ENCODE peak calls at places on chromosomes 7 and 10, in six cellular contexts. X, H, J, C, I and F are unnamed samples.

GRCh38 chr10:109995178-109995577 is 12.6 kb upstream of the ADD3 start:
- DNase-seq in X (no peak), H (no peak), J (no peak), C (no peak), I (no peak), F (no peak)

GRCh38 chr7:130191791-130192190 is 13.4 kb downstream of the TMEM209 start:
- DNase-seq in X (no peak), H (no peak), J (no peak), C (no peak), I (no peak), F (no peak)

GRCh38 chr10:71970869-71971268 is 6.7 kb downstream of the CHST3 start:
- DNase-seq in X (no peak), H (no peak), J (no peak), C (peak; percentile 50), I (no peak), F (no peak)

GRCh38 chr7:75809396-75809795 is 4.2 kb downstream of the CCL24 start:
- DNase-seq in X (no peak), H (no peak), J (no peak), C (no peak), I (no peak), F (no peak)

GRCh38 chr10:79146611-79147130 is 77.9 kb downstream of the ZMIZ1 start:
- DNase-seq in X (no peak), H (peak; percentile 73), J (no peak), C (peak; percentile 89), I (no peak), F (no peak)

GRCh38 chr10:128254486-128254885 is 128.3 kb upstream of the MKI67 start:
- DNase-seq in X (no peak), H (no peak), J (no peak), C (no peak), I (no peak), F (no peak)

GRCh38 chr7:86025807-86026206 is 617.9 kb upstream of the GRM3 start:
- DNase-seq in X (no peak), H (no peak), J (no peak), C (no peak), I (peak; percentile 28), F (no peak)

GRCh38 chr10:31620236-31621151 is 301.5 kb downstream of the ZEB1 start:
- DNase-seq in X (peak; percentile 89), H (peak; percentile 70), J (no peak), C (peak; percentile 72), I (peak; percentile 80), F (no peak)

GRCh38 chr7:116582164-116582732 is 57.4 kb downstream of the CAV1 start:
- DNase-seq in X (no peak), H (no peak), J (no peak), C (no peak), I (no peak), F (no peak)

GRCh38 chr7:45596665-45597095 is 22.5 kb downstream of the ADCY1 start:
- DNase-seq in X (no peak), H (no peak), J (no peak), C (peak; percentile 37), I (no peak), F (no peak)

GRCh38 chr10:29698766-29699490 is 64.2 kb upstream of the SVIL start:
- DNase-seq in X (no peak), H (no peak), J (no peak), C (no peak), I (no peak), F (no peak)

GRCh38 chr10:106795619-106796018 is 368.9 kb downstream of the SORCS1 start:
- DNase-seq in X (no peak), H (peak; percentile 30), J (no peak), C (no peak), I (peak; percentile 74), F (no peak)

GRCh38 chr7:141356096-141356495 is 195.1 kb upstream of the AGK start:
- DNase-seq in X (no peak), H (no peak), J (no peak), C (no peak), I (no peak), F (no peak)

GRCh38 chr10:30671011-30671616 is 41.6 kb upstream of the LYZL2 start:
- DNase-seq in X (peak; percentile 79), H (no peak), J (peak; percentile 22), C (no peak), I (peak; percentile 79), F (peak; percentile 33)

GRCh38 chr7:158582089-158582456 is 5.5 kb downstream of the PTPRN2 start:
- DNase-seq in X (no peak), H (no peak), J (no peak), C (no peak), I (no peak), F (no peak)

GRCh38 chr10:7436490-7437100 is 25.8 kb upstream of the SFMBT2 start:
- DNase-seq in X (no peak), H (no peak), J (no peak), C (no peak), I (no peak), F (no peak)

GRCh38 chr10:15516284-15516956 is 145.3 kb upstream of the FAM171A1 start:
- DNase-seq in X (no peak), H (no peak), J (no peak), C (no peak), I (no peak), F (no peak)

GRCh38 chr7:151696738-151697514 is 177.2 kb upstream of the RHEB start:
- DNase-seq in X (no peak), H (no peak), J (no peak), C (no peak), I (peak; percentile 58), F (peak; percentile 28)

GRCh38 chr7:46369933-46370654 is 449.0 kb upstream of the IGFBP3 start:
- DNase-seq in X (peak; percentile 87), H (no peak), J (no peak), C (no peak), I (no peak), F (no peak)

GRCh38 chr10:44651834-44652233 is 259.3 kb upstream of the TMEM72 start:
- DNase-seq in X (no peak), H (peak; percentile 29), J (no peak), C (no peak), I (no peak), F (no peak)

GRCh38 chr7:19017374-19017773 is 100.1 kb downstream of the TWIST1 start:
- DNase-seq in X (no peak), H (no peak), J (no peak), C (no peak), I (peak; percentile 19), F (no peak)

GRCh38 chr7:44073664-44074348 is 8.4 kb upstream of the PGAM2 start:
- DNase-seq in X (no peak), H (peak; percentile 83), J (peak; percentile 62), C (peak; percentile 98), I (peak; percentile 52), F (peak; percentile 72)

GRCh38 chr10:44857363-44858016 is 53.6 kb upstream of the TMEM72 start:
- DNase-seq in X (peak; percentile 66), H (peak; percentile 78), J (peak; percentile 60), C (peak; percentile 87), I (peak; percentile 95), F (no peak)

GRCh38 chr7:99090811-99091582 is 52.9 kb downstream of the SMURF1 start:
- DNase-seq in X (peak; percentile 56), H (no peak), J (no peak), C (no peak), I (no peak), F (no peak)

GRCh38 chr7:148445260-148446044 is 145.1 kb upstream of the C7orf33 start:
- DNase-seq in X (no peak), H (no peak), J (no peak), C (no peak), I (no peak), F (no peak)

GRCh38 chr7:8443871-8444756 is 10.7 kb downstream of the NXPH1 start:
- DNase-seq in X (no peak), H (no peak), J (no peak), C (peak; percentile 39), I (peak; percentile 91), F (no peak)

GRCh38 chr10:110429301-110429700 is 68.4 kb upstream of the DUSP5 start:
- DNase-seq in X (no peak), H (no peak), J (no peak), C (peak; percentile 11), I (no peak), F (no peak)

GRCh38 chr10:108166401-108166800 is 1001.9 kb upstream of the SORCS1 start:
- DNase-seq in X (no peak), H (no peak), J (no peak), C (no peak), I (no peak), F (no peak)

DNA sequence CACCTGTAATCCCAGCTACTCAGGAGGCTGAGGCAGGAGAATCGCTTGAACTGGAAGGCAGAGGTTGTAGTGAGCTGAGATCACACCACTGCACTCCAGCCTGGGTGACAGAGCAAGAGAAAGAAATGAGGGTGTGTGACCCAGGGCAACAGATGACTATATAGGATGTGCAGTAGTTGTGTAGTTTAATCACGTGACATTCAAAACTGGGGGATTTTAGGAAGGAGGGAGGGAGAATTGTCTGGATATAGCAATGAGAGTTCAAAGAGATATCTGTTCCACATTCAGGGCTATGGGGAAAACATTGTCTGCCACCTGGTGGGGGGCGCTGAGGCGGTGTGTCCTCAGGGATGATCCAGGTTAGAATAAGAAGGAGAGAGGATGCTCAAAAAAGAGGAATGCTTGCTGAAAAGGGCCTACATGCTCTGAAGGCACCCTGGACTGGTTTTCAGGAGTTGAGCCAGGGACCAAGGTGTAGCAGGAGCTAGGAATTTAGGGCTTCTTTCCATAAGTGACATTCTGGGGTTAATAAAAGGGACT is 7.8 kb upstream of the ZYX start:
- DNase-seq in X (no peak), H (no peak), J (no peak), C (no peak), I (no peak), F (no peak)
- TF ChIP-seq CTCF in X (peak; percentile 20), H (no peak), J (no peak), C (no peak), I (peak; percentile 45), F (no peak)

GRCh38 chr10:93288679-93289634 is 193.2 kb downstream of the MYOF start:
- DNase-seq in X (peak; percentile 77), H (peak; percentile 27), J (peak; percentile 46), C (no peak), I (peak; percentile 96), F (peak; percentile 30)
- TF ChIP-seq CTCF in X (peak; percentile 75), H (peak; percentile 85), J (peak; percentile 68), C (peak; percentile 83), I (peak; percentile 81), F (peak; percentile 93)

DNA sequence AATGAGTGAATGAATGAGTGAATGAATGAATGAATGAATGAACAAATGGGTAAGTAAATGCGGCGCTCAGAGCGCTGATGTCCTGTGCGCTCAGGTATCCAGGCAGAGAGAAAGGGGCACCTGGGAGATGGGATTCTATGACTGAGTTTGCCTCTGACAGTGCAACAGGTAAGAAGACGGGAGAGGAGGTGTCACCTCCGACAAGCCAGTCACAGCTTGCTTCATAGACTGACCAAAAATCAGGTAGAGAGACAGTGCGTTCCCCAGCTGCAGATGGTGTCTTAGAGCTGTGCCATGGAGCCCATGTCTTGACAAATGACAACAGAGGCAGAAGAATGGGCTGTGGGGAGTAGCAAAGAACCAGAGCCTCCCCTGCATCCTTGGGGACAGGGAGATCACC is 327.3 kb downstream of the FGFR2 start:
- DNase-seq in X (no peak), H (no peak), J (no peak), C (no peak), I (no peak), F (no peak)
- TF ChIP-seq CTCF in X (no peak), H (no peak), J (no peak), C (no peak), I (no peak), F (no peak)

GRCh38 chr7:32275216-32275979 is 205.2 kb upstream of the PDE1C start:
- DNase-seq in X (no peak), H (no peak), J (no peak), C (no peak), I (no peak), F (peak; percentile 11)
- TF ChIP-seq CTCF in X (no peak), H (no peak), J (no peak), C (no peak), I (no peak), F (no peak)

GRCh38 chr10:123270221-123270620 is 116.0 kb downstream of the BUB3 start:
- DNase-seq in X (no peak), H (no peak), J (no peak), C (no peak), I (no peak), F (no peak)
- TF ChIP-seq CTCF in X (no peak), H (no peak), J (no peak), C (no peak), I (no peak), F (no peak)